ENCODE peak calls at places on chromosomes 7 and 10, in five cellular contexts. One of them, this sample, is unnamed.

GRCh38 chr10:19993714-19994343 is 177.6 kb downstream of the PLXDC2 start:
- DNase-seq in memory B cell: no peak
- DNase-seq in A172: no peak
- DNase-seq in KG1: no peak
- DNase-seq in activated CD4-positive, alpha-beta T cell treated with anti-CD3 and anti-CD28 coated beads, Interleukin-2, amount 50 U/mL, for 4 hours: no peak
- DNase-seq in this sample: no peak

GRCh38 chr7:148535227-148535626 is 55.3 kb upstream of the C7orf33 start:
- DNase-seq in memory B cell: no peak
- DNase-seq in A172: no peak
- DNase-seq in KG1: no peak
- DNase-seq in activated CD4-positive, alpha-beta T cell treated with anti-CD3 and anti-CD28 coated beads, Interleukin-2, amount 50 U/mL, for 4 hours: no peak
- DNase-seq in this sample: no peak

GRCh38 chr10:3895045-3895609 is 110.1 kb upstream of the KLF6 start:
- DNase-seq in memory B cell: no peak
- DNase-seq in A172: peak; percentile 64
- DNase-seq in KG1: no peak
- DNase-seq in activated CD4-positive, alpha-beta T cell treated with anti-CD3 and anti-CD28 coated beads, Interleukin-2, amount 50 U/mL, for 4 hours: no peak
- DNase-seq in this sample: no peak

GRCh38 chr10:21803374-21803773 is 200.2 kb downstream of the DNAJC1 start:
- DNase-seq in memory B cell: no peak
- DNase-seq in A172: no peak
- DNase-seq in KG1: no peak
- DNase-seq in activated CD4-positive, alpha-beta T cell treated with anti-CD3 and anti-CD28 coated beads, Interleukin-2, amount 50 U/mL, for 4 hours: no peak
- DNase-seq in this sample: no peak

GRCh38 chr10:14953452-14954000 is 370 bp downstream of the DCLRE1C start:
- DNase-seq in memory B cell: no peak
- DNase-seq in A172: peak; percentile 51
- DNase-seq in KG1: no peak
- DNase-seq in activated CD4-positive, alpha-beta T cell treated with anti-CD3 and anti-CD28 coated beads, Interleukin-2, amount 50 U/mL, for 4 hours: no peak
- DNase-seq in this sample: no peak

GRCh38 chr10:62653254-62653653 is 151.3 kb upstream of the ADO start:
- DNase-seq in memory B cell: peak; percentile 55
- DNase-seq in A172: no peak
- DNase-seq in KG1: no peak
- DNase-seq in activated CD4-positive, alpha-beta T cell treated with anti-CD3 and anti-CD28 coated beads, Interleukin-2, amount 50 U/mL, for 4 hours: no peak
- DNase-seq in this sample: no peak

GRCh38 chr10:86872757-86873156 is 84.7 kb downstream of the MMRN2 start:
- DNase-seq in memory B cell: no peak
- DNase-seq in A172: no peak
- DNase-seq in KG1: peak; percentile 33
- DNase-seq in activated CD4-positive, alpha-beta T cell treated with anti-CD3 and anti-CD28 coated beads, Interleukin-2, amount 50 U/mL, for 4 hours: no peak
- DNase-seq in this sample: no peak

GRCh38 chr7:131327049-131327625 is 539 bp upstream of the MKLN1 start:
- DNase-seq in memory B cell: peak; percentile 2
- DNase-seq in A172: peak; percentile 62
- DNase-seq in KG1: no peak
- DNase-seq in activated CD4-positive, alpha-beta T cell treated with anti-CD3 and anti-CD28 coated beads, Interleukin-2, amount 50 U/mL, for 4 hours: no peak
- DNase-seq in this sample: no peak

GRCh38 chr10:119479532-119479931 is 63.0 kb downstream of the RGS10 start:
- DNase-seq in memory B cell: no peak
- DNase-seq in A172: peak; percentile 14
- DNase-seq in KG1: no peak
- DNase-seq in activated CD4-positive, alpha-beta T cell treated with anti-CD3 and anti-CD28 coated beads, Interleukin-2, amount 50 U/mL, for 4 hours: no peak
- DNase-seq in this sample: no peak

GRCh38 chr10:30705625-30706149 is 76.1 kb upstream of the LYZL2 start:
- DNase-seq in memory B cell: no peak
- DNase-seq in A172: no peak
- DNase-seq in KG1: no peak
- DNase-seq in activated CD4-positive, alpha-beta T cell treated with anti-CD3 and anti-CD28 coated beads, Interleukin-2, amount 50 U/mL, for 4 hours: no peak
- DNase-seq in this sample: no peak

GRCh38 chr10:97718659-97719142 is 5.2 kb downstream of the MARVELD1 start:
- DNase-seq in memory B cell: no peak
- DNase-seq in A172: peak; percentile 45
- DNase-seq in KG1: no peak
- DNase-seq in activated CD4-positive, alpha-beta T cell treated with anti-CD3 and anti-CD28 coated beads, Interleukin-2, amount 50 U/mL, for 4 hours: no peak
- DNase-seq in this sample: peak; percentile 82

GRCh38 chr10:48476279-48476982 is 128.4 kb downstream of the ARHGAP22 start:
- DNase-seq in memory B cell: no peak
- DNase-seq in A172: no peak
- DNase-seq in KG1: no peak
- DNase-seq in activated CD4-positive, alpha-beta T cell treated with anti-CD3 and anti-CD28 coated beads, Interleukin-2, amount 50 U/mL, for 4 hours: no peak
- DNase-seq in this sample: no peak

GRCh38 chr10:13449296-13449695 is 79.5 kb downstream of the BEND7 start:
- DNase-seq in memory B cell: no peak
- DNase-seq in A172: no peak
- DNase-seq in KG1: no peak
- DNase-seq in activated CD4-positive, alpha-beta T cell treated with anti-CD3 and anti-CD28 coated beads, Interleukin-2, amount 50 U/mL, for 4 hours: no peak
- DNase-seq in this sample: no peak

GRCh38 chr7:50706469-50706937 is 76.2 kb downstream of the GRB10 start:
- DNase-seq in memory B cell: no peak
- DNase-seq in A172: peak; percentile 14
- DNase-seq in KG1: no peak
- DNase-seq in activated CD4-positive, alpha-beta T cell treated with anti-CD3 and anti-CD28 coated beads, Interleukin-2, amount 50 U/mL, for 4 hours: no peak
- DNase-seq in this sample: no peak

GRCh38 chr10:69499726-69500689 is 48.7 kb downstream of the TSPAN15 start:
- DNase-seq in memory B cell: no peak
- DNase-seq in A172: no peak
- DNase-seq in KG1: no peak
- DNase-seq in activated CD4-positive, alpha-beta T cell treated with anti-CD3 and anti-CD28 coated beads, Interleukin-2, amount 50 U/mL, for 4 hours: no peak
- DNase-seq in this sample: no peak

GRCh38 chr7:81173766-81174281 is 255.0 kb upstream of the SEMA3C start:
- DNase-seq in memory B cell: no peak
- DNase-seq in A172: peak; percentile 84
- DNase-seq in KG1: no peak
- DNase-seq in activated CD4-positive, alpha-beta T cell treated with anti-CD3 and anti-CD28 coated beads, Interleukin-2, amount 50 U/mL, for 4 hours: no peak
- DNase-seq in this sample: no peak

GRCh38 chr10:33937987-33938386 is 603.5 kb upstream of the NRP1 start:
- DNase-seq in memory B cell: no peak
- DNase-seq in A172: no peak
- DNase-seq in KG1: no peak
- DNase-seq in activated CD4-positive, alpha-beta T cell treated with anti-CD3 and anti-CD28 coated beads, Interleukin-2, amount 50 U/mL, for 4 hours: no peak
- DNase-seq in this sample: no peak

GRCh38 chr10:86520871-86521619 is 547 bp downstream of the WAPL start:
- DNase-seq in memory B cell: no peak
- DNase-seq in A172: peak; percentile 41
- DNase-seq in KG1: no peak
- DNase-seq in activated CD4-positive, alpha-beta T cell treated with anti-CD3 and anti-CD28 coated beads, Interleukin-2, amount 50 U/mL, for 4 hours: peak; percentile 9
- DNase-seq in this sample: peak; percentile 76

GRCh38 chr10:5977471-5978370 is at the start of gene IL15RA:
- DNase-seq in memory B cell: peak; percentile 66
- DNase-seq in A172: peak; percentile 73
- DNase-seq in KG1: peak; percentile 85
- DNase-seq in activated CD4-positive, alpha-beta T cell treated with anti-CD3 and anti-CD28 coated beads, Interleukin-2, amount 50 U/mL, for 4 hours: peak; percentile 89
- DNase-seq in this sample: peak; percentile 88

GRCh38 chr7:27174077-27175004 is at the start of gene HOXA10:
- DNase-seq in memory B cell: no peak
- DNase-seq in A172: no peak
- DNase-seq in KG1: no peak
- DNase-seq in activated CD4-positive, alpha-beta T cell treated with anti-CD3 and anti-CD28 coated beads, Interleukin-2, amount 50 U/mL, for 4 hours: no peak
- DNase-seq in this sample: peak; percentile 22

GRCh38 chr7:99623702-99624447 is 7.1 kb downstream of the ZSCAN25 start:
- DNase-seq in memory B cell: no peak
- DNase-seq in A172: no peak
- DNase-seq in KG1: no peak
- DNase-seq in activated CD4-positive, alpha-beta T cell treated with anti-CD3 and anti-CD28 coated beads, Interleukin-2, amount 50 U/mL, for 4 hours: no peak
- DNase-seq in this sample: no peak

This sample was measured in left lung.